ENCODE peak calls at places on chromosomes 1 and 21, in ten cellular contexts. A is heart left ventricle, G is WTC11, H is H9, F is left lung, J is body of pancreas, B is fibroblast of lung, L is GM12864, X is cardiac muscle cell, D is choroid plexus epithelial cell. P is an unnamed sample.

GRCh38 chr1:22673486-22674409 is 20.7 kb downstream of the C1QB start:
- DNase-seq in A (no peak), G (peak), H (no peak), F (no peak), J (peak), B (peak), L (no peak), X (peak), D (peak), P (no peak)

GRCh38 chr1:93877529-93877928 is 1.5 kb downstream of the DNTTIP2 start:
- DNase-seq in A (no peak), G (no peak), H (no peak), F (no peak), J (no peak), B (no peak), L (no peak), X (no peak), D (no peak), P (no peak)

GRCh38 chr1:181743878-181744312 is 260.6 kb downstream of the CACNA1E start:
- DNase-seq in A (no peak), G (no peak), H (no peak), F (peak), J (no peak), B (peak), L (no peak), X (no peak), D (no peak), P (no peak)

GRCh38 chr1:116693759-116694482 is 26.4 kb upstream of the IGSF3 start:
- DNase-seq in A (no peak), G (no peak), H (no peak), F (no peak), J (no peak), B (peak), L (no peak), X (peak), D (peak), P (no peak)

GRCh38 chr1:42934541-42935312 is 23.9 kb downstream of the SLC2A1 start:
- DNase-seq in A (no peak), G (no peak), H (peak), F (peak), J (peak), B (no peak), L (no peak), X (no peak), D (no peak), P (peak)

GRCh38 chr21:45572231-45572630 is 30.0 kb upstream of the SLC19A1 start:
- DNase-seq in A (no peak), G (no peak), H (peak), F (no peak), J (no peak), B (no peak), L (no peak), X (no peak), D (no peak), P (no peak)

GRCh38 chr1:41924911-41925310 is 6.2 kb upstream of the HIVEP3 start:
- DNase-seq in A (no peak), G (no peak), H (no peak), F (no peak), J (no peak), B (no peak), L (no peak), X (no peak), D (no peak), P (no peak)

GRCh38 chr1:16218014-16218673 is 5.7 kb upstream of the ARHGEF19 start:
- DNase-seq in A (no peak), G (no peak), H (no peak), F (no peak), J (no peak), B (no peak), L (no peak), X (no peak), D (no peak), P (no peak)

GRCh38 chr1:211830055-211830329 is 571 bp downstream of the LPGAT1 start:
- DNase-seq in A (no peak), G (no peak), H (no peak), F (no peak), J (no peak), B (peak), L (no peak), X (peak), D (no peak), P (no peak)

DNA sequence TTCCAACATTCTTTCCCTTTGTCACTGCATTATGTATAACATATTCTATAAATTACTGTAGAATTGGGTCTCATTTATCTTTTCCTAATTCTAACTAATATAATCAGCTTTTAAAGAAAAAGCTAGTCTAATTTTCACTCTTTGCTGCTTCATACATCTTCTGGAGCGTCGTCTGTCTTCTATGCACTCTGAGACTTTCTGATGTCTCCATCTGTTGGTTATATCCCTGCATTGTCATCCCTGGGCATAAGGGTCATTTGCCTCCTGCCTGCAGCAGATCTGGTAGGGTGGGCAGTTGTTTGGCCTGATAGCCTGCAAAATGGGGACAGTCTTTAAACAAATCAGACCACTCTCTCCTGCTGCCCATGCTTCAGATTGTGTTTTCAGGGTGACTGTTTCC is 40.8 kb upstream of the DYNLT5 start:
- DNase-seq in A (no peak), G (no peak), H (no peak), F (no peak), J (no peak), B (peak), L (no peak), X (peak), D (peak), P (no peak)
- TF ChIP-seq CTCF in A (peak), G (no peak), H (peak), F (no peak), J (no peak), B (no peak), L (no peak), X (peak), D (peak), P (peak)

DNA sequence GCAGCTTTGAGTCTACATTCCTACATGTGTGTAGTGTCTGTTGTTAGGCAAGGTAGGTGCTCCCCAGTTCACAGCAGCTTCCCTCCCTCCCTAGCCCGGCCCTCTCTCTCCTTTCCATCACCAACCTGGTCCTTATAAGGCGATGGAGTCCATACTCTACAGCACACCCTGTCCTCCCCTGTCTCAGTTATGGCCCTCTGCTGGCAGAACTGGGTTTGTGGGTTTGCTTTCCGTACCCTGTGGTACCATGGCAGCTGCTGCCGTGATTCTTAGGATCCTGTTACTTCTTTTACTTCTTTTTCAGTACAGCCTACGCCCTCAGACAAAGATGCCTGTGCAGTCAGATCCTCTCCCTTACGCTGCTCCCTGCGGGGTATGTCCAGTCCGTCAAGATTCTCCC is 31.7 kb downstream of the AK5 start:
- DNase-seq in A (no peak), G (peak), H (peak), F (no peak), J (peak), B (peak), L (no peak), X (peak), D (peak), P (no peak)
- TF ChIP-seq CTCF in A (no peak), G (no peak), H (peak), F (no peak), J (peak), B (peak), L (peak), X (peak), D (peak), P (peak)

GRCh38 chr1:34113887-34114286 is 51.1 kb downstream of the CSMD2 start:
- DNase-seq in A (no peak), G (peak), H (peak), F (no peak), J (no peak), B (no peak), L (peak), X (peak), D (peak), P (no peak)
- TF ChIP-seq CTCF in A (peak), G (peak), H (peak), F (no peak), J (peak), B (peak), L (peak), X (no peak), D (peak), P (peak)

DNA sequence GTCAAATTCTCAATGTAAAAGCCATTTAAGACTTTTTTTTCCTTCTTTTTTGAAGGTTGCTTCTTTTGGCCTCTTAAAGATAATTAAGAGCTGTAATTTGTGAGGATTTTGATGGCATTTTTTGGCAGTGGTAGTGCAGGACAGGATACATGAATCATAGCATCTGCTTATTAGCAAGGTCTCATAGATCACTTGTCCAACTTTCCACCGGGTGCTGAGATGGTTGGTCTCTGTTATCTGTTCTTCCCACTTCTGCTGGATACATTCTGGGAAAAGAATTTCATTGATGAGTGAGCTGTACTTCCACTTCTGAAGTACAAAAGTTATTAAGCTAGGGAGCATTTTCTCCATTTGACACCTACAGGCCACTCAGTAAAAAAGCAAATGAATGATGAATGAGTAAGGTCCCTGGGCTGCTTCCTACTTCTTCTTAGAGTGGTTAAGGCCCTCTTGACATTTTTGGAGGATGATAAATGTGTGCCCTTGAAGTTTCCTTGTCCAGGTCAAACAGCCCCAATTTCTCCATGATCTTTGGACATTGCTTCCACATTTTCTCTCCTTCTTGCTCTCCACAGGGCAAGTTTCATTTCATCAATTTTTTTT is 100.6 kb downstream of the ROR1 start:
- DNase-seq in A (no peak), G (no peak), H (no peak), F (no peak), J (no peak), B (peak), L (no peak), X (peak), D (no peak), P (no peak)
- TF ChIP-seq CTCF in A (no peak), G (no peak), H (peak), F (no peak), J (no peak), B (no peak), L (no peak), X (no peak), D (peak), P (peak)

GRCh38 chr1:203099121-203099520 is 13.3 kb upstream of the MYOG start:
- DNase-seq in A (no peak), G (no peak), H (no peak), F (no peak), J (no peak), B (no peak), L (no peak), X (no peak), D (no peak), P (no peak)

GRCh38 chr1:203093754-203094410 is 8.1 kb upstream of the MYOG start:
- DNase-seq in A (no peak), G (no peak), H (no peak), F (no peak), J (no peak), B (peak), L (no peak), X (no peak), D (no peak), P (no peak)

GRCh38 chr1:203095061-203095690 is 9.4 kb upstream of the MYOG start:
- DNase-seq in A (no peak), G (no peak), H (no peak), F (no peak), J (no peak), B (no peak), L (no peak), X (no peak), D (no peak), P (no peak)

GRCh38 chr1:203097001-203097400 is 11.2 kb upstream of the MYOG start:
- DNase-seq in A (no peak), G (no peak), H (no peak), F (no peak), J (no peak), B (no peak), L (no peak), X (no peak), D (no peak), P (no peak)

DNA sequence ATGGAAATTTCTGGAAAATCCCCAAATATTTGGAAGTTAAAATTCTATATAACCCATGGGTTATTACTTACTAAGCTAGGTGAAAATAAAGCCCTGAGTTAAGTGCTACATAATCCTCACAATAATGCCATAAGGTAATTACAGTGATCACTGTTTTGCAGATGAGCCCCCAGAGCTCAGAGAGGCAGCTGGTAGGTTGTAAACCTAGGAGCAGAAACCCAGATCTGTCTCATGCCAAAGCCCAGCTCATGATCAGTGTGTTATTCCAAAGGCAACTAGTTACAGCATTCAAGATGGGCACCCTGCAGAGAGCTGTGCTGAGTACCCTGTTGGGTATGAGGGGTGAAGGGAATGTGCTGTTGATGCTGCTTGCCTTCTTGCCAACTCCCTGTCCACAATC is 10.8 kb upstream of the MYOG start:
- DNase-seq in A (no peak), G (no peak), H (no peak), F (no peak), J (no peak), B (no peak), L (no peak), X (no peak), D (no peak), P (no peak)
- TF ChIP-seq CTCF in A (no peak), G (no peak), H (no peak), F (no peak), J (no peak), B (no peak), L (no peak), X (no peak), D (no peak), P (no peak)

GRCh38 chr1:169106095-169106920 is at the start of gene ATP1B1:
- DNase-seq in A (peak), G (peak), H (peak), F (peak), J (peak), B (peak), L (no peak), X (peak), D (peak), P (peak)
- TF ChIP-seq CTCF in A (peak), G (peak), H (peak), F (peak), J (peak), B (peak), L (peak), X (peak), D (peak), P (peak)